ENCODE peak calls at places on chromosomes 16 and 17, in seven cellular contexts. S is prostate gland, I is HL-60, J is transverse colon, Z is GM23338, C is GM12878, L is HCT116. Q is an unnamed sample.

GRCh38 chr16:66474750-66475199 is 47.7 kb downstream of the BEAN1 start:
- DNase-seq in I (peak), J (peak), Z (no peak), C (peak), S (no peak), L (no peak), Q (no peak)

GRCh38 chr17:19992803-19993713 is 15.4 kb upstream of the AKAP10 start:
- DNase-seq in S (peak), J (peak), I (peak), Z (peak), L (peak), C (peak), Q (peak)

GRCh38 chr16:84839956-84840355 is 20.2 kb downstream of the CRISPLD2 start:
- DNase-seq in S (no peak), L (peak), C (no peak), I (no peak), Z (peak), J (no peak), Q (no peak)

GRCh38 chr17:65433592-65433991 is 127.9 kb downstream of the AXIN2 start:
- DNase-seq in J (no peak), I (no peak), Z (no peak), C (no peak), S (no peak), L (no peak), Q (no peak)

GRCh38 chr17:869067-869466 is 86.9 kb downstream of the MRM3 start:
- DNase-seq in I (no peak), C (no peak), L (no peak), J (peak), S (no peak), Z (no peak), Q (no peak)

GRCh38 chr17:75260679-75261335 is 599 bp downstream of the GGA3 start:
- DNase-seq in S (no peak), Z (peak), L (no peak), J (no peak), C (no peak), I (no peak), Q (no peak)

GRCh38 chr16:65869261-65869660 is 497.2 kb upstream of the CDH5 start:
- DNase-seq in L (no peak), I (no peak), C (no peak), J (no peak), S (no peak), Z (no peak), Q (no peak)

GRCh38 chr17:352421-353212 is at the start of gene RPH3AL:
- DNase-seq in C (no peak), S (peak), I (no peak), L (peak), Z (peak), J (peak), Q (peak)

GRCh38 chr17:46039592-46040186 is 40.6 kb downstream of the STH start:
- DNase-seq in J (no peak), I (no peak), S (peak), C (no peak), Z (no peak), L (no peak), Q (no peak)

GRCh38 chr16:87948119-87948545 is 3.1 kb upstream of the BANP start:
- DNase-seq in C (no peak), L (no peak), S (no peak), J (no peak), I (peak), Z (no peak), Q (no peak)

GRCh38 chr17:76674600-76674999 is 31.0 kb upstream of the ST6GALNAC1 start:
- DNase-seq in C (no peak), S (no peak), I (no peak), L (no peak), Z (no peak), J (no peak), Q (no peak)

GRCh38 chr16:68450741-68451140 is 2.4 kb upstream of the SMPD3 start:
- DNase-seq in S (no peak), I (no peak), Z (no peak), L (no peak), J (no peak), C (no peak), Q (no peak)

GRCh38 chr17:43578699-43579569 is 32.8 kb upstream of the ETV4 start:
- DNase-seq in J (no peak), I (no peak), L (no peak), S (no peak), C (peak), Z (peak), Q (no peak)

GRCh38 chr16:86099326-86099725 is 200.4 kb downstream of the IRF8 start:
- DNase-seq in S (no peak), L (no peak), I (no peak), C (no peak), Z (no peak), J (no peak), Q (no peak)

GRCh38 chr16:87550510-87550961 is 51.8 kb upstream of the JPH3 start:
- DNase-seq in C (no peak), J (peak), S (peak), I (no peak), L (no peak), Z (peak), Q (no peak)

GRCh38 chr17:80694085-80694991 is 149.7 kb downstream of the RPTOR start:
- DNase-seq in Z (no peak), L (no peak), S (no peak), J (no peak), I (no peak), C (no peak), Q (no peak)

GRCh38 chr16:84879569-84880487 is 60.0 kb downstream of the CRISPLD2 start:
- DNase-seq in L (peak), I (no peak), S (no peak), J (no peak), Z (no peak), C (no peak), Q (no peak)

GRCh38 chr17:3894188-3894587 is 1.3 kb upstream of the CAMKK1 start:
- DNase-seq in J (no peak), I (no peak), S (no peak), Z (no peak), C (no peak), L (no peak), Q (no peak)

GRCh38 chr16:67537636-67538591 is 9.3 kb downstream of the RIPOR1 start:
- DNase-seq in C (no peak), I (no peak), J (peak), Z (peak), L (no peak), S (peak), Q (no peak)

GRCh38 chr16:81443688-81444447 is 740 bp upstream of the CMIP start:
- DNase-seq in J (peak), I (no peak), Z (peak), C (no peak), S (no peak), L (no peak), Q (peak)

GRCh38 chr17:75872434-75873351 is 5.7 kb downstream of the TRIM47 start:
- DNase-seq in J (peak), Z (peak), L (no peak), I (no peak), C (no peak), S (peak), Q (peak)

GRCh38 chr16:55297910-55298175 is 26.2 kb upstream of the IRX6 start:
- DNase-seq in C (no peak), Z (no peak), I (no peak), J (no peak), S (no peak), L (no peak), Q (no peak)

GRCh38 chr17:46865100-46865499 is 13.7 kb downstream of the WNT9B start:
- DNase-seq in L (no peak), C (no peak), I (no peak), Z (peak), J (no peak), S (no peak), Q (no peak)

GRCh38 chr17:12940699-12941098 is 77.1 kb downstream of the ELAC2 start:
- DNase-seq in L (no peak), I (no peak), C (no peak), J (no peak), S (no peak), Z (no peak), Q (no peak)

GRCh38 chr17:43219001-43219400 is 7.3 kb downstream of the TMEM106A start:
- DNase-seq in I (no peak), Z (no peak), S (no peak), J (no peak), L (no peak), C (no peak), Q (no peak)

GRCh38 chr16:31700530-31701388 is 172.8 kb upstream of the ZNF267 start:
- DNase-seq in J (peak), C (peak), S (peak), I (peak), L (no peak), Z (peak), Q (peak)

GRCh38 chr17:39141915-39142664 is 9.3 kb downstream of the PLXDC1 start:
- DNase-seq in L (no peak), Z (no peak), S (no peak), J (no peak), C (no peak), I (no peak), Q (no peak)

GRCh38 chr17:47676510-47676909 is 17.5 kb upstream of the TBKBP1 start:
- DNase-seq in C (no peak), S (no peak), L (no peak), I (no peak), J (no peak), Z (no peak), Q (no peak)

GRCh38 chr17:78374631-78375274 is 3.7 kb upstream of the PGS1 start:
- DNase-seq in Z (peak), I (no peak), L (no peak), S (no peak), C (no peak), J (no peak), Q (no peak)

GRCh38 chr16:14289692-14290340 is 218.7 kb downstream of the MRTFB start:
- DNase-seq in I (peak), C (no peak), L (peak), J (no peak), Z (peak), S (no peak), Q (no peak)

GRCh38 chr16:68367034-68367433 is 56.2 kb downstream of the PRMT7 start:
- DNase-seq in Z (peak), S (no peak), I (peak), L (peak), C (no peak), J (peak), Q (no peak)

GRCh38 chr17:51372345-51373004 is 112.1 kb downstream of the UTP18 start:
- DNase-seq in J (peak), C (peak), S (no peak), Z (peak), I (peak), L (peak), Q (no peak)

GRCh38 chr17:80941743-80942211 is 49.9 kb upstream of the CHMP6 start:
- DNase-seq in C (no peak), L (no peak), J (no peak), I (no peak), S (no peak), Z (no peak), Q (no peak)

GRCh38 chr16:8496364-8496763 is 93.9 kb downstream of the TMEM114 start:
- DNase-seq in S (no peak), C (no peak), J (no peak), L (no peak), Z (no peak), I (no peak), Q (no peak)

GRCh38 chr16:50367777-50368409 is 895 bp downstream of the BRD7 start:
- DNase-seq in S (no peak), C (no peak), Z (peak), I (no peak), J (no peak), L (no peak), Q (no peak)
- H3K27ac ChIP-seq in S (no peak), C (peak), Z (peak), I (peak), J (peak), L (peak), Q (peak)

GRCh38 chr16:70254095-70254964 is 2.6 kb upstream of the EXOSC6 start:
- DNase-seq in C (no peak), J (no peak), L (no peak), Z (peak), S (no peak), I (no peak), Q (no peak)
- TF ChIP-seq CTCF in C (no peak), J (no peak), L (no peak), Z (no peak), S (no peak), I (no peak), Q (no peak)

GRCh38 chr17:29279397-29280070 is 14.4 kb downstream of the NUFIP2 start:
- DNase-seq in Z (no peak), J (no peak), C (no peak), I (no peak), S (no peak), L (no peak), Q (no peak)
- TF ChIP-seq POLR2AphosphoS5 in Z (no peak), J (no peak), C (no peak), I (peak), S (no peak), L (no peak), Q (no peak)

GRCh38 chr16:12063435-12063834 is 86.9 kb downstream of the SNX29 start:
- DNase-seq in C (no peak), L (no peak), J (no peak), S (no peak), Z (no peak), I (no peak), Q (no peak)
- H3K27ac ChIP-seq in C (no peak), L (no peak), J (no peak), S (no peak), Z (no peak), I (no peak), Q (peak)

GRCh38 chr16:25121824-25122600 is 10.5 kb downstream of the LCMT1 start:
- DNase-seq in Z (no peak), S (no peak), C (no peak), L (no peak), I (no peak), J (no peak), Q (no peak)

GRCh38 chr16:25124503-25124902 is 13.0 kb downstream of the LCMT1 start:
- DNase-seq in C (no peak), J (no peak), L (no peak), I (no peak), S (no peak), Z (no peak), Q (no peak)

GRCh38 chr16:25126820-25127232 is 15.3 kb downstream of the LCMT1 start:
- DNase-seq in L (no peak), S (no peak), I (peak), C (no peak), Z (no peak), J (peak), Q (no peak)
- TF ChIP-seq CTCF in L (peak), S (peak), I (peak), C (peak), Z (peak), J (peak), Q (no peak)

GRCh38 chr17:40551874-40552768 is 13.2 kb downstream of the CCR7 start:
- DNase-seq in Z (no peak), S (no peak), L (no peak), C (no peak), J (peak), I (no peak), Q (peak)
- TF ChIP-seq POLR2AphosphoS5 in Z (no peak), S (peak), L (no peak), C (peak), J (peak), I (no peak), Q (peak)

DNA sequence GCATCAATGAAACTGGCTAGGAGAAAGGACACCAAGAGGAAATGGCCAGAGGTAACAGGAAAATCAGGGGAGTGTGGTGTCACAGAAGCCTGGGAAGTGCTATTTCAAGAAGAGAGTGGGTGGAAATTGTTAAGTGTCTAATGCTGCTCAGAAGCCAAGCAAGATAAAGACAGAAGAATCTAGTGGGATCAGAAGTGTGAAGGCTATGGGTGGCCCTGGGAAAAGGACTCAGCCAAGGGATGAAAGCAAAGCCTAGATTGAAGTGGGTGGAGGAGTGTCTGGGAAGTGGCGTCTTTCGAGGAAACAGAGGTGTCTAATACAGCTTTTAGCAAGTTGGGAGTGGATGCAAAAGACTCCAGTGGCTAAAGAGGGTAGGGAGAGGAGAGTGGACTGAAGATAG is 13.4 kb downstream of the PDZD9 start:
- DNase-seq in S (no peak), I (no peak), J (no peak), C (no peak), Z (no peak), L (no peak), Q (no peak)
- H3K27ac ChIP-seq in S (no peak), I (no peak), J (no peak), C (no peak), Z (no peak), L (no peak), Q (no peak)

GRCh38 chr17:62793919-62794665 is 14.0 kb downstream of the MARCHF10 start:
- DNase-seq in C (no peak), L (no peak), J (no peak), I (no peak), Z (no peak), S (no peak), Q (no peak)

GRCh38 chr17:62790554-62790953 is 17.6 kb downstream of the MARCHF10 start:
- DNase-seq in L (no peak), C (no peak), Z (no peak), I (no peak), J (no peak), S (no peak), Q (no peak)

GRCh38 chr17:62794666-62794971 is 13.5 kb downstream of the MARCHF10 start:
- DNase-seq in S (no peak), Z (no peak), C (no peak), L (no peak), J (no peak), I (no peak), Q (no peak)

GRCh38 chr17:62792122-62792800 is 15.9 kb downstream of the MARCHF10 start:
- DNase-seq in S (no peak), L (peak), Z (no peak), I (no peak), J (no peak), C (no peak), Q (no peak)

DNA sequence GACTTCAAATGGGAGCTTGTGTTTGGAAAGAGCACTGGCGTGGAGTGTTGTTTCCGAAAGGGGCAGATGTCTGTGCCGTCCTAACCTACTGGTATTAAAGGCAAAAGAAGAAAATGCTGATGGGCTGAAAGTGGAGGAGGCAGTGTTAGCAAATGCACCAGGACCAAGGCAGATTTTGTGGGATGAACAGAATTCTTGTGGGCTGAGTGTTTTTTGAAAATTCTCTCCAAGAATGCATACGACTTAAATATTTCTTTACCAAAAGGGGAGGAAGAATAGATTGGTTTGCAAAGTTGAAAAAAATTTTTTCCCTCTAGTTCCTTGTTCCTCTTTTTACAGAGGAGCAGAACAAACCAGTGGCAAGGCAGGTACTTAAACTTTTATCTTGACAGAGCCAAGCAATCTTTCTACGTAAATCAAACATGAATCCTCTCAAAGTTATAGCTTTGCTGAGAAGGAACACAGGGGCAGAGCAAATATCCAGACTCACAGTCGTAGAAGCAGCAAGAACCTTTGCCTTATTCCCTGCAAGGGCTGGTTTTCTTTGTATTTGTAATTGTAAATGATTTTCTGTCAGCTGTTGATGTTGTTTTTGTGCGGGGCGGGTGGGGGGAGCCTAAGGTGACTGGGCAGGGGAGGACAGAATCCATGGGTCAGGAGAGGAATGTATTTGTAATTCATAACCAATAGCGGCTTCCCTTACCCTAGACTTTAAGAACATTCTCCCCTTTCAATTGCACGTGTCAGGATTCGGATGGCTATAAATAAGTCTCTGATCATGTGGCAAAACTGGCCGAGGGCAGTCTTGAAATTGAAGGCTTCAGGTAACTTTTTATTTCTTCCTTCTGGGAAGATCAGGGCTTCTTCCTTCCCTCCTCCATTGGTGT is 16.6 kb downstream of the MARCHF10 start:
- DNase-seq in S (no peak), C (no peak), I (no peak), Z (no peak), L (no peak), J (no peak), Q (no peak)
- TF ChIP-seq CTCF in S (no peak), C (no peak), I (no peak), Z (no peak), L (no peak), J (no peak), Q (no peak)